ENCODE peak calls at places on chromosomes 16 and 17, in four cellular contexts. S is tibial nerve, J is neuronal stem cell, F is uterus. A is an unnamed sample.

GRCh38 chr17:48194097-48194550 is 86.6 kb downstream of the SNX11 start:
- DNase-seq in F (no peak), J (no peak), S (no peak), A (no peak)

GRCh38 chr17:78550464-78550863 is 26.7 kb downstream of the DNAH17 start:
- DNase-seq in J (no peak), F (no peak), S (no peak), A (no peak)

GRCh38 chr16:554640-555413 is 5.4 kb upstream of the PRR35 start:
- DNase-seq in J (no peak), F (no peak), S (no peak), A (no peak)

GRCh38 chr17:33888455-33888854 is 366.6 kb upstream of the CCL2 start:
- DNase-seq in J (no peak), F (no peak), S (no peak), A (no peak)

GRCh38 chr16:16075463-16076399 is 126.3 kb downstream of the ABCC1 start:
- DNase-seq in F (no peak), S (peak; percentile 59), J (no peak), A (no peak)

GRCh38 chr17:32723310-32723955 is 153.5 kb downstream of the MYO1D start:
- DNase-seq in S (no peak), F (no peak), J (no peak), A (no peak)

GRCh38 chr17:67659028-67659427 is 58.7 kb upstream of the NOL11 start:
- DNase-seq in F (no peak), S (no peak), J (no peak), A (no peak)

GRCh38 chr17:7839890-7840260 is 5.9 kb downstream of the KDM6B start:
- DNase-seq in S (no peak), F (no peak), J (no peak), A (no peak)

GRCh38 chr17:79695293-79696158 is 35.2 kb upstream of the ENPP7 start:
- DNase-seq in F (no peak), J (no peak), S (peak; percentile 9), A (no peak)

GRCh38 chr16:4303973-4304372 is 11.9 kb upstream of the GLIS2 start:
- DNase-seq in F (no peak), J (no peak), S (no peak), A (no peak)

GRCh38 chr16:27708651-27709050 is 158.7 kb downstream of the KATNIP start:
- DNase-seq in J (no peak), S (no peak), F (no peak), A (no peak)

GRCh38 chr17:38341035-38341721 is 2.6 kb downstream of the GPR179 start:
- DNase-seq in S (peak; percentile 21), F (no peak), J (no peak), A (no peak)

GRCh38 chr17:80063815-80064585 is 27.6 kb downstream of the CCDC40 start:
- DNase-seq in S (no peak), F (peak; percentile 64), J (no peak), A (no peak)

GRCh38 chr17:66884931-66885330 is 50.0 kb downstream of the CACNG5 start:
- DNase-seq in J (no peak), F (no peak), S (no peak), A (no peak)

GRCh38 chr17:27768858-27769410 is 31.4 kb downstream of the NOS2 start:
- DNase-seq in S (no peak), F (no peak), J (no peak), A (no peak)

GRCh38 chr16:81708459-81709368 is 70.4 kb upstream of the PLCG2 start:
- DNase-seq in S (no peak), J (no peak), F (no peak), A (no peak)

GRCh38 chr17:80819422-80820164 is 172.0 kb upstream of the CHMP6 start:
- DNase-seq in F (no peak), J (no peak), S (no peak), A (peak; percentile 25)

GRCh38 chr16:61179571-61179970 is 856.7 kb downstream of the CDH8 start:
- DNase-seq in F (no peak), J (no peak), S (no peak), A (no peak)

GRCh38 chr17:29445844-29446243 is 55.7 kb downstream of the TAOK1 start:
- DNase-seq in S (no peak), F (no peak), J (no peak), A (no peak)

GRCh38 chr17:57521606-57522435 is 223.3 kb downstream of the CCDC182 start:
- DNase-seq in S (no peak), F (no peak), J (no peak), A (no peak)

GRCh38 chr17:75809631-75810111 is 25.1 kb downstream of the UNK start:
- DNase-seq in S (no peak), J (no peak), F (peak; percentile 17), A (no peak)

GRCh38 chr17:58156839-58157803 is 8.9 kb downstream of the OR4D1 start:
- DNase-seq in J (peak; percentile 48), S (no peak), F (no peak), A (no peak)

GRCh38 chr17:57406131-57406980 is 150.0 kb downstream of the MSI2 start:
- DNase-seq in F (no peak), S (no peak), J (peak; percentile 98), A (no peak)

GRCh38 chr17:18181358-18181757 is 2.3 kb upstream of the ALKBH5 start:
- DNase-seq in S (no peak), J (no peak), F (peak; percentile 59), A (no peak)

GRCh38 chr16:87150359-87151280 is 166.6 kb downstream of the C16orf95 start:
- DNase-seq in F (no peak), J (no peak), S (no peak), A (no peak)

GRCh38 chr16:75792781-75793180 is 66.5 kb upstream of the CPHXL start:
- DNase-seq in F (no peak), S (no peak), J (no peak), A (no peak)

GRCh38 chr17:48860034-48860433 is 29.2 kb downstream of the CALCOCO2 start:
- DNase-seq in S (no peak), F (no peak), J (no peak), A (no peak)

GRCh38 chr16:50941651-50942050 is 199.8 kb downstream of the CYLD start:
- DNase-seq in F (no peak), S (no peak), J (no peak), A (no peak)

GRCh38 chr17:14015286-14015685 is 54.0 kb upstream of the COX10 start:
- DNase-seq in F (no peak), J (no peak), S (no peak), A (no peak)

GRCh38 chr17:79075433-79075805 is 795 bp downstream of the ENGASE start:
- DNase-seq in J (no peak), F (no peak), S (no peak), A (no peak)

GRCh38 chr16:57600048-57600835 is 28.2 kb upstream of the ADGRG1 start:
- DNase-seq in S (no peak), J (peak; percentile 52), F (no peak), A (peak; percentile 84)

GRCh38 chr17:69593716-69594115 is 179.2 kb downstream of the MAP2K6 start:
- DNase-seq in F (no peak), S (no peak), J (no peak), A (no peak)

GRCh38 chr17:8073627-8074485 is 13.7 kb downstream of the ALOX12B start:
- DNase-seq in F (peak; percentile 52), S (no peak), J (peak; percentile 67), A (peak; percentile 59)

GRCh38 chr17:75295220-75296158 is 6.3 kb upstream of the SLC25A19 start:
- DNase-seq in S (no peak), J (no peak), F (no peak), A (peak; percentile 40)

GRCh38 chr16:68401871-68402747 is 46.2 kb downstream of the SMPD3 start:
- DNase-seq in J (no peak), F (no peak), S (no peak), A (no peak)

GRCh38 chr17:80656590-80656989 is 112.0 kb downstream of the RPTOR start:
- DNase-seq in S (no peak), F (no peak), J (no peak), A (no peak)

GRCh38 chr17:72421128-72422092 is 300.6 kb downstream of the SOX9 start:
- DNase-seq in F (no peak), J (no peak), S (no peak), A (peak; percentile 85)

DNA sequence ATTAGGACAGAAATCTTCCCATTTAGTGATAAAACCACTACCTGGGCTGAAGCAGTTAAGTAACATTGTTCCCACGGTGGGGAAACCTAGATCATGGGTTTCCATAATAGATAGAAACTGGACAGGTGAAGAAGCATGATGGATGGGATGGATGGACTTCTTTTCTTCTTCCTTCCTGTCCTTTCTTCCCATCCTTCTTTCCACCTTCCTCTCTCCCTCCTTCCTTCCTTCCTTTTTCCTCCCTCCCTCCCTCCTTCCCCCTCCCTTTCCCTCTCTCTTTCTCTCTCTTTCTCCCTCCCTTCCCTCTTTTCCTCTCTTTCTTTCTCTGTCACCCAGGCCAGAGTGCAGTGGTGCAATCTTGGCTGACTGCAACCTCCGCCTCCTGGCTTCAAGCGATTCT is 3.1 kb downstream of the PSMC3IP start:
- DNase-seq in S (no peak), F (no peak), J (no peak), A (no peak)
- H3K36me3 ChIP-seq in S (peaks cover 14% of the 10 kb centered on the region), F (no peaks in the 10 kb centered on the region), J (peaks cover 39% of the 10 kb centered on the region), A (peaks cover 15% of the 10 kb centered on the region)

GRCh38 chr17:40021471-40021961 is 6.3 kb downstream of the CSF3 start:
- DNase-seq in S (no peak), F (peak; percentile 61), J (no peak), A (no peak)
- H3K36me3 ChIP-seq in S (peaks cover 7% of the 10 kb centered on the region), F (no peaks in the 10 kb centered on the region), J (peaks cover 40% of the 10 kb centered on the region), A (peaks cover 6% of the 10 kb centered on the region)

GRCh38 chr16:1766231-1766630 is 5.1 kb downstream of the NME3 start:
- DNase-seq in F (no peak), S (no peak), J (no peak), A (no peak)
- H3K36me3 ChIP-seq in F (no peaks in the 10 kb centered on the region), S (peaks cover 22% of the 10 kb centered on the region), J (peaks cover 43% of the 10 kb centered on the region), A (no peaks in the 10 kb centered on the region)

GRCh38 chr17:34991606-34992005 is 11.3 kb downstream of the LIG3 start:
- DNase-seq in S (no peak), J (no peak), F (no peak), A (no peak)
- H3K36me3 ChIP-seq in S (peaks cover 27% of the 10 kb centered on the region), J (peaks cover 74% of the 10 kb centered on the region), F (no peaks in the 10 kb centered on the region), A (peaks cover 2% of the 10 kb centered on the region)